ENCODE peak calls at places on chromosomes 4 and X, in four cellular contexts. U is GM23338, J is fibroblast of pulmonary artery, D is endodermal cell. E is an unnamed sample.

GRCh38 chr4:104524591-104524990 is 29.9 kb upstream of the CXXC4 start:
- DNase-seq in U (no peak), D (no peak), J (peak; percentile 17), E (peak; percentile 0)

GRCh38 chrX:71067727-71068051 is 445 bp downstream of the SNX12 start:
- DNase-seq in J (no peak), D (no peak), U (no peak), E (no peak)

GRCh38 chr4:113153529-113154101 is 104.2 kb downstream of the ANK2 start:
- DNase-seq in U (peak; percentile 37), J (peak; percentile 11), D (no peak), E (peak; percentile 32)

GRCh38 chr4:35934370-35934981 is 309.8 kb downstream of the ARAP2 start:
- DNase-seq in J (peak; percentile 44), D (no peak), U (peak; percentile 65), E (peak; percentile 35)

GRCh38 chrX:136529795-136530194 is 2.2 kb upstream of the VGLL1 start:
- DNase-seq in J (no peak), U (peak; percentile 33), D (no peak), E (no peak)

GRCh38 chr4:1239141-1239948 is 9.6 kb downstream of the CTBP1 start:
- DNase-seq in J (no peak), D (no peak), U (peak; percentile 2), E (no peak)

GRCh38 chrX:15973299-15973698 is 118.7 kb upstream of the AP1S2 start:
- DNase-seq in J (peak; percentile 51), D (peak; percentile 88), U (peak; percentile 48), E (peak; percentile 23)

GRCh38 chr4:120071192-120071795 is 4.6 kb upstream of the MAD2L1 start:
- DNase-seq in U (peak; percentile 64), J (peak; percentile 83), D (peak; percentile 49), E (peak; percentile 91)

GRCh38 chr4:75289843-75290616 is 224.2 kb downstream of the RCHY1 start:
- DNase-seq in J (peak; percentile 12), D (peak; percentile 87), U (peak; percentile 81), E (no peak)

GRCh38 chrX:144717682-144718081 is 529.6 kb upstream of the SPANXN1 start:
- DNase-seq in D (no peak), U (no peak), J (no peak), E (no peak)

GRCh38 chrX:54808109-54808604 is 612 bp downstream of the MAGED2 start:
- DNase-seq in U (peak; percentile 79), D (peak; percentile 89), J (no peak), E (no peak)

GRCh38 chr4:2962614-2963184 is 507 bp downstream of the NOP14 start:
- DNase-seq in U (peak; percentile 81), J (peak; percentile 60), D (peak; percentile 87), E (peak; percentile 59)

GRCh38 chr4:21991050-21991449 is 42.5 kb upstream of the KCNIP4 start:
- DNase-seq in J (peak; percentile 73), D (no peak), U (no peak), E (peak; percentile 8)

GRCh38 chr4:17763931-17764330 is 17.5 kb downstream of the FAM184B start:
- DNase-seq in J (no peak), D (no peak), U (no peak), E (no peak)

GRCh38 chrX:114611018-114611619 is 27.2 kb downstream of the HTR2C start:
- DNase-seq in J (peak; percentile 60), U (peak; percentile 68), D (peak; percentile 64), E (peak; percentile 61)

DNA sequence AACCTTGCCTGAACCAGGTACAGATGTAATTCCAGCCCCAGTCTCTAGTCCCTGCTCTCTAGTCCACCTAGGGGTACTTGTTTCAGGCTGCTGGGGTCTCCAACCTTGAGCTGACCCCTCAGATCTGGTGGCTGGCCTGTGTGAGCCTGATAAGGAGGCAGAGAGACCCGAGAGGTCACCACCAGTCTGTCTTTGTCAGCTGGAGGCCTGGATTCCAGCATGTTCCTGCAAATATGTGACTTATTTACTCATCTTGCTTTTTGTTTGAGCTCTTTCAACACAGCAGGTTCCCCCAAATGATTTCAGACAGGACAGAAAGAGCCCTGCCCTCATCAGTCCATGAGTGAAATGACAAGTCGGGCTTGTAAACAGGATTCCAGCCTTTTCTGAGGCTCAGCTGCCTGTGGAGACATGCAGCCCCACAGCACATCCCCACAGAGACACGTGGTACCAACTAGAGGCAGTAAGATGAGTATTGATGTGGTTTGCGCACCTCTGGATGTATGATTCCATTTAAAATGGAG is 37.5 kb upstream of the STK26 start:
- DNase-seq in D (peak; percentile 60), J (no peak), U (peak; percentile 36), E (no peak)
- TF ChIP-seq CTCF in D (peak; percentile 66), J (no peak), U (no peak), E (no peak)

GRCh38 chr4:47838445-47838844 is 578 bp upstream of the CORIN start:
- DNase-seq in J (no peak), U (peak; percentile 61), D (peak; percentile 55), E (no peak)

GRCh38 chr4:47840291-47840690 is 2.4 kb upstream of the CORIN start:
- DNase-seq in U (no peak), D (no peak), J (no peak), E (peak; percentile 61)

GRCh38 chr4:47837582-47838294 is at the start of gene CORIN:
- DNase-seq in U (peak; percentile 70), J (no peak), D (peak; percentile 82), E (no peak)

GRCh38 chr4:47836655-47837581 is 949 bp downstream of the CORIN start:
- DNase-seq in D (peak; percentile 94), U (peak; percentile 95), J (peak; percentile 82), E (peak; percentile 90)

GRCh38 chr4:47839259-47839658 is 1.4 kb upstream of the CORIN start:
- DNase-seq in U (peak; percentile 61), J (peak; percentile 50), D (no peak), E (peak; percentile 78)
- TF ChIP-seq CTCF in U (peak; percentile 53), J (peak; percentile 47), D (peak; percentile 64), E (peak; percentile 70)

GRCh38 chr4:162954976-162955375 is 211.7 kb downstream of the NAF1 start:
- DNase-seq in D (no peak), U (no peak), J (no peak), E (no peak)

GRCh38 chr4:162957521-162958143 is 209.1 kb downstream of the NAF1 start:
- DNase-seq in J (no peak), U (no peak), D (no peak), E (no peak)

GRCh38 chr4:162959056-162959455 is 207.6 kb downstream of the NAF1 start:
- DNase-seq in D (peak; percentile 78), J (no peak), U (peak; percentile 36), E (peak; percentile 45)
- TF ChIP-seq CTCF in D (peak; percentile 70), J (no peak), U (peak; percentile 28), E (peak; percentile 51)

DNA sequence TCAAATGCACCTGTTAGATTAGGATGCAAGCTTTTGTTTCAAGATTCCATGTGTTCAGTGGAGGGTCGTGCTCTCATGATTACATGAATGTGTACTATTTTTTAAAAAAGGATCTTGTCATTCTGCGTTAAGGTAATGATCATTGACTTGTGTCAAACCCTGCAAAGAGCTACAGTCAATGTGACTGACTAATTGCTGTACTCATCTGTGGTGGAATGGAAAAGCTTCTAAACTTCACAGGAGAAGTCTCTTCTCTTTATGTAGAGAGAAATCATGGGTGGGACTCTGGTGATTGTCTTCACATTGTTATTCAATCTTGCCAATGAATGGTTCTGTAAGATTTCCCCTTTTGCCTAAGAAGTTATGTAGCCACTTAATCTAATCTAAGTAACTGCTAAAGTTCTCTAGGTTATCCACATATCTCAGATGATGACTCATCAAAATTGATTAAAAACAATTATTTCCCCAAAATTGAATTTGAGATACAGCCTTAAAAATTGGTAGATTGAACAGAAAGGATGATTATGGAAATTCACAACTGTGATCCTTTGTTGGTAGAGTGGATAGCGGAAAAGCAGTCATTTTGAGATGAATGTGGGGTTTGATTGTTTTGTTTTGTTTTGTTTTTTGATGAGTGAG is 6.7 kb downstream of the MAGEE1 start:
- DNase-seq in U (no peak), D (no peak), J (no peak), E (no peak)
- TF ChIP-seq CTCF in U (no peak), D (no peak), J (no peak), E (no peak)

GRCh38 chr4:153131478-153132069 is 72.7 kb upstream of the TRIM2 start:
- DNase-seq in D (no peak), J (peak; percentile 3), U (peak; percentile 41), E (peak; percentile 23)
- TF ChIP-seq CTCF in D (peak; percentile 55), J (peak; percentile 16), U (peak; percentile 61), E (no peak)

GRCh38 chrX:151153086-151153485 is 23.3 kb upstream of the GPR50 start:
- DNase-seq in U (peak; percentile 83), J (peak; percentile 4), D (peak; percentile 78), E (peak; percentile 20)
- TF ChIP-seq CTCF in U (peak; percentile 53), J (no peak), D (peak; percentile 58), E (peak; percentile 60)

DNA sequence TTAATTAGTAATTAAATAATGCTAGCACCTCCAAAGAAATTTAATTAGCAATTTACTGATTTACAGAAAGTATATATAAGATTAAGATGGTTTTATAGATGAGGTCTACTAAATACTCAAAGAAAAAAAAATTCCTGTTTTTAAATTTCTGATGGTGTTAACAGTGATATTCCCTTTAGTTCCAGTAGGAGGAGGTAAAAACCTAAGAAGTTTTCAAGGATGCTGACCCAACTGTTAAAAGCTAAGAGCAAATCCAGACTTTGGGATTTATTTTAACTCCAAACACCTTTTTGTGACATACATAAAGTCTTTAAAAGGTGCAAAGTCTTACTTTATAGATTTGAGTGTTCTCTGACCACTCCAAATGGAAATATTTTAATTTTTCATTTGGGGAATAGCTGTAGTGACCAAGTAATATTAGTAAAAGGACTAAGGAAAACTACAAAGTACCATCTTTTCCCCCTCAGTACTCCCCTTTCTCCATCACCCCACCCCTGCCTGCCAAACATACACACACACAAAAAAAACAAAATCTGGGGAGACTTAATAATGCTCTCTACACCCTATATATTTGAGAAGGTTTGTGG is 34.2 kb upstream of the CSN1S1 start:
- DNase-seq in U (peak; percentile 53), D (no peak), J (peak; percentile 54), E (peak; percentile 67)
- TF ChIP-seq CTCF in U (peak; percentile 67), D (peak; percentile 83), J (peak; percentile 69), E (peak; percentile 67)

E was measured in choroid plexus epithelial cell.